ENCODE peak calls at places on chromosome 20, in four cellular contexts. S is foreskin keratinocyte; M is D341Med; C is naive thymus-derived CD8-positive, alpha-beta T cell. X is an unnamed sample.

GRCh38 chr20:36447101-36447500 is 94.2 kb upstream of the MYL9 start:
- DNase-seq in S (peak; percentile 61), M (no peak), C (no peak), X (no peak)

GRCh38 chr20:32481311-32482103 is 103.6 kb downstream of the NOL4L start:
- DNase-seq in S (no peak), M (no peak), C (no peak), X (no peak)

GRCh38 chr20:19782669-19783068 is 24.6 kb downstream of the RIN2 start:
- DNase-seq in S (no peak), M (no peak), C (no peak), X (no peak)

GRCh38 chr20:50270569-50270968 is 79.9 kb downstream of the CEBPB start:
- DNase-seq in S (no peak), M (no peak), C (no peak), X (no peak)

GRCh38 chr20:11153819-11154218 is 480.0 kb upstream of the JAG1 start:
- DNase-seq in S (no peak), M (no peak), C (no peak), X (no peak)

GRCh38 chr20:50029083-50029696 is 46.4 kb downstream of the SNAI1 start:
- DNase-seq in S (no peak), M (no peak), C (no peak), X (no peak)

GRCh38 chr20:62938105-62938888 is at the start of gene GID8:
- DNase-seq in S (peak; percentile 33), M (no peak), C (peak; percentile 61), X (peak; percentile 68)

GRCh38 chr20:22456109-22456508 is 128.3 kb downstream of the FOXA2 start:
- DNase-seq in S (no peak), M (no peak), C (no peak), X (no peak)

GRCh38 chr20:48697845-48698491 is 129.8 kb downstream of the PREX1 start:
- DNase-seq in S (peak; percentile 70), M (no peak), C (no peak), X (peak; percentile 74)

GRCh38 chr20:22052025-22052527 is 346.6 kb downstream of the PAX1 start:
- DNase-seq in S (no peak), M (no peak), C (no peak), X (no peak)

GRCh38 chr20:56439784-56440291 is 27.8 kb downstream of the CASS4 start:
- DNase-seq in S (peak; percentile 28), M (no peak), C (no peak), X (peak; percentile 98)

GRCh38 chr20:20547221-20547875 is 165.1 kb downstream of the RALGAPA2 start:
- DNase-seq in S (peak; percentile 71), M (no peak), C (no peak), X (peak; percentile 48)

GRCh38 chr20:21505810-21506530 is 7.9 kb downstream of the NKX2-2 start:
- DNase-seq in S (peak; percentile 56), M (peak; percentile 93), C (peak; percentile 53), X (peak; percentile 27)

X was measured in ELR.